ENCODE peak calls at places on chromosomes 16 and 17, in four cellular contexts. I, E, Z and O are unnamed samples.

GRCh38 chr16:27313422-27314160 is at the start of gene IL4R:
- DNase-seq in I (no peak), E (peak; percentile 80), Z (peak; percentile 38), O (peak; percentile 80)

GRCh38 chr17:4942760-4943508 is 2.9 kb downstream of the RNF167 start:
- DNase-seq in I (no peak), E (no peak), Z (no peak), O (no peak)

GRCh38 chr17:12395733-12396354 is 269.8 kb upstream of the MYOCD start:
- DNase-seq in I (no peak), E (no peak), Z (no peak), O (peak; percentile 23)

GRCh38 chr16:23967018-23967417 is 131.2 kb downstream of the PRKCB start:
- DNase-seq in I (no peak), E (no peak), Z (no peak), O (no peak)

GRCh38 chr16:17389392-17389791 is 81.4 kb downstream of the XYLT1 start:
- DNase-seq in I (no peak), E (no peak), Z (no peak), O (no peak)

GRCh38 chr17:40559016-40559853 is 6.0 kb downstream of the CCR7 start:
- DNase-seq in I (no peak), E (peak; percentile 40), Z (no peak), O (no peak)

GRCh38 chr17:33929181-33929724 is 325.8 kb upstream of the CCL2 start:
- DNase-seq in I (no peak), E (no peak), Z (no peak), O (no peak)

GRCh38 chr16:75203667-75204409 is 3.1 kb downstream of the CTRB2 start:
- DNase-seq in I (no peak), E (peak; percentile 44), Z (no peak), O (no peak)

GRCh38 chr16:47110939-47111338 is 32.8 kb downstream of the NETO2 start:
- DNase-seq in I (no peak), E (no peak), Z (no peak), O (no peak)

GRCh38 chr16:8931864-8932263 is 31.8 kb downstream of the USP7 start:
- DNase-seq in I (peak; percentile 13), E (no peak), Z (peak; percentile 27), O (peak; percentile 51)

GRCh38 chr16:30434852-30435251 is 5.0 kb upstream of the DCTPP1 start:
- DNase-seq in I (no peak), E (no peak), Z (no peak), O (no peak)

GRCh38 chr16:1979271-1980025 is 1.8 kb downstream of the NOXO1 start:
- DNase-seq in I (no peak), E (peak; percentile 96), Z (no peak), O (peak; percentile 92)

GRCh38 chr16:54873081-54873480 is 57.6 kb upstream of the IRX5 start:
- DNase-seq in I (no peak), E (no peak), Z (no peak), O (no peak)

GRCh38 chr17:38451030-38451839 is 23.0 kb downstream of the ARHGAP23 start:
- DNase-seq in I (no peak), E (no peak), Z (no peak), O (no peak)

GRCh38 chr16:75108792-75109731 is 7.5 kb downstream of the LDHD start:
- DNase-seq in I (peak; percentile 63), E (peak; percentile 79), Z (peak; percentile 79), O (peak; percentile 77)

GRCh38 chr16:51242281-51242994 is 91.4 kb upstream of the SALL1 start:
- DNase-seq in I (no peak), E (no peak), Z (no peak), O (no peak)

GRCh38 chr17:48961516-48962233 is 6.7 kb downstream of the GIP start:
- DNase-seq in I (no peak), E (no peak), Z (no peak), O (no peak)

GRCh38 chr17:19023209-19023999 is 18.8 kb upstream of the FAM83G start:
- DNase-seq in I (no peak), E (no peak), Z (no peak), O (no peak)

GRCh38 chr16:78170360-78170928 is 71.0 kb downstream of the WWOX start:
- DNase-seq in I (no peak), E (no peak), Z (no peak), O (no peak)

GRCh38 chr16:88804552-88805339 is 1.2 kb downstream of the CDT1 start:
- DNase-seq in I (no peak), E (no peak), Z (no peak), O (peak; percentile 69)

GRCh38 chr16:3825103-3825502 is 55.4 kb downstream of the CREBBP start:
- DNase-seq in I (no peak), E (no peak), Z (no peak), O (no peak)

GRCh38 chr16:62036101-62036806 is at the start of gene CDH8:
- DNase-seq in I (peak; percentile 51), E (no peak), Z (no peak), O (no peak)

DNA sequence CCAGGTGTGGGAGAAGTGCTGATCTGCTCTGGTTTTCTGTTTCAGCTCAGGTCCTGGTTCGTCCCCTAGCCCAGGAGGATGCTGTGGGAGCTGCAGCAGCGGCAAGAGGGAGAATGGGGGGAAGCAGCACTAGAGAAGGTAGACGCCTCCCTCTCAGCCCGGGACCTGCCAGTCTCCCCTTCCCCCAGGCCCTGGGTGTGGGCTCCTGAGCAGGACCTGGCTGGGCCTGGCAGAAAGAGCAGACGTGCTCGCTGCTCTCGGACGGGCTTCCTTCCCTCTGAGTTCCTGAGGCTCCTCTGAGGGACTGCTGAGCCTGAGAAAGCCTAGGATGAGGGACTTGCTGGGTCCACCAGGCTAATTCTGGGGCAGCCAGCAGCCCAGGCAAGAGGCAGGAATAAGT is 3.1 kb downstream of the PRCD start:
- DNase-seq in I (no peak), E (no peak), Z (no peak), O (no peak)
- H3K27ac ChIP-seq in I (peak overlapping the region; percentile 99), E (no peak overlapping the region), Z (no peak overlapping the region), O (no peak overlapping the region)

GRCh38 chr17:79986441-79987186 is 49.1 kb downstream of the TBC1D16 start:
- DNase-seq in I (no peak), E (peak; percentile 62), Z (no peak), O (peak; percentile 66)
- H3K27ac ChIP-seq in I (no peak overlapping the region), E (peak overlapping the region; percentile 56), Z (peak overlapping the region; percentile 84), O (no peak overlapping the region)

GRCh38 chr17:7027335-7027734 is 4.5 kb downstream of the BCL6B start:
- DNase-seq in I (no peak), E (no peak), Z (no peak), O (no peak)
- H3K27ac ChIP-seq in I (no peak overlapping the region), E (no peak overlapping the region), Z (no peak overlapping the region), O (no peak overlapping the region)

DNA sequence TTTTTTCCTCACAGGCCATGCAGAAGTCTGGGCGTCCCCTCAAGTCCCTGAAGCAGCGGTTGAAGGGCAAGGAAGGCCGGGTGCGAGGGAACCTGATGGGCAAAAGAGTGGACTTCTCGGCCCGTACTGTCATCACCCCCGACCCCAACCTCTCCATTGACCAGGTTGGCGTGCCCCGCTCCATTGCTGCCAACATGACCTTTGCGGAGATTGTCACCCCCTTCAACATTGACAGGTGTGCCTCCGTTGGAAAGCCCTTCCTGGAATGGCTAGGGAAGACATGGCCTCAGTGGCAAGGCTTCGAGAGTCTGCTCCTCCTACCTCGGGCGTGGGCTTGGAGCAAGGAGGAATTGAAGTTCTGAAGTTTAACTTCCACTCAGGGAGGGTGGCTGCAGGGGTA is 13.5 kb downstream of the POLR2A start:
- DNase-seq in I (no peak), E (no peak), Z (no peak), O (no peak)
- H3K27ac ChIP-seq in I (no peak overlapping the region), E (no peak overlapping the region), Z (no peak overlapping the region), O (no peak overlapping the region)

DNA sequence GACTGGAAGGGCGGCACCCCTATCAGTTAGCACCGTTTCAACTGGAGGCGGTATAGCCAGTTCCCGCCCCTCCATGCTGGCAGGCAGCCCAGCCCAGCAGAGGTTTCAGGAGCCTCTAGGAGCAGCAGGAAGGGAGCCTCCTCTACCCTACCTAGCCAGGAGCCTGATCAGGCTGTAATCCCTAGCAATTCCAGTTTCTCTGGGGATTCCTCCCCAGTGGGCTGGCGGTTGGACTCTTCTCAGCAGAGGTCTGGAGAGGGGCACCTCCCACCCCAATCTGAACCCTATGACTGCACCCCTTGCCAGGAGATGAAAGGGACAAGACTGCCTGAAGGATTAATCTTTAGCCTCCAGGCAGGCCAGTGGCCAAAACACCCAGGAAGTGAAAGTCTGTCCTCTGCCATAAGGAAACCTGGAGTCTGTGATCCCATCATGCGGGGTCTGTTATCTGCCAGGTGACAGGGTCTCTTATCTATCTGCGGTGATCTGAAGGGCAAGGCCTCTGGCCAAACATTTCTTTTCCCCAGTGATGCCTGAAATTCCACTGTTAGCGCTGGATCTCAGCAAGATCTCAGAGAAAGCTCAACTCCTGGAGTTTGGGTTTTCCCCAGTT is 4.9 kb upstream of the CDH1 start:
- DNase-seq in I (no peak), E (peak; percentile 88), Z (no peak), O (peak; percentile 95)
- H3K27ac ChIP-seq in I (no peak overlapping the region), E (peak overlapping the region; percentile 80), Z (no peak overlapping the region), O (peak overlapping the region; percentile 87)

GRCh38 chr16:85609539-85609938 is 3.6 kb upstream of the GSE1 start:
- DNase-seq in I (no peak), E (no peak), Z (no peak), O (no peak)
- H3K27ac ChIP-seq in I (no peak overlapping the region), E (no peak overlapping the region), Z (no peak overlapping the region), O (peak overlapping the region; percentile 94)

DNA sequence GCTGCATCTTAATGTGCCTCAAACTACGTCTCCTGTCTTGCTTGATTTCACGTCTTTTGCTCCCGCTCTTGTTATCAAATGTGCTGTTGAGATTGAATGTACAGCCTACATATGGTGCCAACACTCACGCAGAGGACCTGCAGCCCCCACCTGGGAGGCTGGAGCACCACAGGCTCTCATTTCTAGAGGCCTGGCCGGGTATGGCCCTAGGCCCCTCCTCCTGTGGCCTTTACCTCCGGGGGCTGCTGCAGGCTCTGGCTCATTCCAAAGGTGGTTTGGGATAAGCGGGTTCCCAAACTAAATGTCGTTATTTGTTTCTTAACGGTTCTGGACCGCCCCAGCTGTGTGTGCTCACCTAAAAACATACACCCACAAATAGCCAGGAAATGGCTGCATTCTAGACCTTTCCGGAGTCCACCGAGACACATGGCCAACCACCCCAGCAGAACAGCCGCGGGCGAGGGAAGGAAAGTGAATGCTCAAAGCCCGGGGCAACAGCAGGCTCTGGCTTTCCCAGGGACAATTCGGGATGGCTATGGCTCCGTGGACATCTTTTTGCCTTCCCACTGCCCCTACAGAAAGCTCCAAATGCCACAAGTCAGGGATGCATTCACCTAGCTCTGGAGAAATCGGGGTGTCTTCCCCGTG is 105.9 kb downstream of the ENGASE start:
- DNase-seq in I (no peak), E (no peak), Z (no peak), O (no peak)
- H3K27ac ChIP-seq in I (no peak overlapping the region), E (no peak overlapping the region), Z (no peak overlapping the region), O (no peak overlapping the region)